ENCODE peak calls at places on chromosomes 6 and 20, in four cellular contexts. X is K562, O is HEK293T, Z is HepG2. M is an unnamed sample.

GRCh38 chr6:42618686-42619085 is 54.9 kb downstream of the UBR2 start:
- DNase-seq in O (no peak), X (no peak), Z (no peak), M (no peak)

GRCh38 chr6:29834564-29835436 is 7.2 kb downstream of the HLA-G start:
- DNase-seq in O (peak), X (peak), Z (no peak), M (peak)

GRCh38 chr20:235891-236290 is 8.8 kb downstream of the DEFB129 start:
- DNase-seq in O (no peak), X (no peak), Z (no peak), M (no peak)

GRCh38 chr6:45956663-45957062 is 59.0 kb downstream of the CLIC5 start:
- DNase-seq in Z (no peak), O (no peak), X (no peak), M (no peak)

GRCh38 chr6:98452721-98453120 is 381.7 kb upstream of the POU3F2 start:
- DNase-seq in X (no peak), Z (no peak), O (no peak), M (no peak)

GRCh38 chr6:75206338-75207210 is 721 bp upstream of the COL12A1 start:
- DNase-seq in X (no peak), O (no peak), Z (no peak), M (no peak)

GRCh38 chr6:53581161-53581560 is 36.3 kb upstream of the GCLC start:
- DNase-seq in X (no peak), O (peak), Z (no peak), M (no peak)

GRCh38 chr6:46963626-46964025 is 41.9 kb upstream of the ADGRF5 start:
- DNase-seq in Z (no peak), X (no peak), O (no peak), M (no peak)

GRCh38 chr6:49453221-49453620 is 9.8 kb downstream of the MMUT start:
- DNase-seq in O (peak), X (no peak), Z (peak), M (no peak)

GRCh38 chr6:14729186-14729871 is 516.5 kb upstream of the JARID2 start:
- DNase-seq in X (no peak), Z (no peak), O (no peak), M (no peak)

GRCh38 chr6:15754706-15755079 is 91.9 kb upstream of the DTNBP1 start:
- DNase-seq in O (no peak), Z (no peak), X (no peak), M (no peak)

GRCh38 chr20:25308671-25309394 is 60.9 kb downstream of the PYGB start:
- DNase-seq in Z (peak), O (no peak), X (no peak), M (no peak)

GRCh38 chr6:160260283-160261119 is 1.9 kb upstream of the SLC22A2 start:
- DNase-seq in O (no peak), X (no peak), Z (no peak), M (no peak)

GRCh38 chr20:36573103-36573797 is at the start of gene TGIF2:
- DNase-seq in Z (peak), O (peak), X (peak), M (peak)

GRCh38 chr6:106170030-106170791 is 84.1 kb downstream of the PRDM1 start:
- DNase-seq in O (no peak), Z (no peak), X (no peak), M (no peak)

GRCh38 chr20:35511814-35512420 is 17.5 kb downstream of the C20orf173 start:
- DNase-seq in Z (peak), X (peak), O (peak), M (peak)

DNA sequence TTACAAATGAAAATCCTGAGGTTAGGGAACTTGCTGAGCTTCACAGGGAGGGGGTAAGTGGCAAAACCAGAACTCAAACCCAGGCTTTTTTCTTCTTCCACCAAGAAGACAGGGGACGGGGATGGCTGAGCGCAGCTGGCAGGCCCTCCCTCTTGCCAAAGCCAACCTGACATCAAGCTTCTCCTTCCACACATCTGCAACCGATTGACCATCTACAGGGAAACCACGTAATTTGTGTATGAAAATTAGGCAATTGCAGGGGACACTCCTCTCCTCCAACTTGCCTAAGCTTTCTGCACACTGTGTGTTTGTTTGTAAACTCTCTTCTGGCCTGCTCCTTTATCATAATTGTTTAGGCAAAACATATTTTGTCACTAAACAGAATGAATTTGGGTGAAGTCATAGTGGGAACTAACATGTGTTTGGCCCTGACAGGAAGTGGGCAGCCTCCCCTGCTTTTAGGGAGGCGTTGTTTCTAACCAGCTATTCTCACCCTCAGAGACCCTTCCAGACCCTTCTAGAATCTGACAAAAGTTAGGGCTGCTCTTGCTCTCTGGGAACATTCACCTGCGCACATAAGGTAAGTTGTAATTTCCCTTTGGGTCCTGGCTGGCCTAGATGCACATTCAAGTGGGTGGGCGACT is 18.9 kb downstream of the ZNF831 start:
- DNase-seq in X (no peak), Z (no peak), O (no peak), M (no peak)
- TF ChIP-seq ELF4 in X (no peak), Z (no peak), O (no peak), M (no peak)

GRCh38 chr6:157269261-157269794 is 54.0 kb downstream of the TMEM242 start:
- DNase-seq in O (no peak), X (no peak), Z (no peak), M (no peak)

GRCh38 chr6:157270916-157271315 is 52.4 kb downstream of the TMEM242 start:
- DNase-seq in O (no peak), X (no peak), Z (no peak), M (no peak)

GRCh38 chr6:157271441-157271840 is 51.9 kb downstream of the TMEM242 start:
- DNase-seq in Z (no peak), O (no peak), X (no peak), M (no peak)

GRCh38 chr6:157268835-157269234 is 54.5 kb downstream of the TMEM242 start:
- DNase-seq in O (no peak), X (no peak), Z (no peak), M (no peak)

GRCh38 chr6:157270308-157270707 is 53.0 kb downstream of the TMEM242 start:
- DNase-seq in Z (no peak), X (no peak), O (no peak), M (no peak)
- TF ChIP-seq ELF4 in Z (no peak), X (peak), O (no peak), M (no peak)

DNA sequence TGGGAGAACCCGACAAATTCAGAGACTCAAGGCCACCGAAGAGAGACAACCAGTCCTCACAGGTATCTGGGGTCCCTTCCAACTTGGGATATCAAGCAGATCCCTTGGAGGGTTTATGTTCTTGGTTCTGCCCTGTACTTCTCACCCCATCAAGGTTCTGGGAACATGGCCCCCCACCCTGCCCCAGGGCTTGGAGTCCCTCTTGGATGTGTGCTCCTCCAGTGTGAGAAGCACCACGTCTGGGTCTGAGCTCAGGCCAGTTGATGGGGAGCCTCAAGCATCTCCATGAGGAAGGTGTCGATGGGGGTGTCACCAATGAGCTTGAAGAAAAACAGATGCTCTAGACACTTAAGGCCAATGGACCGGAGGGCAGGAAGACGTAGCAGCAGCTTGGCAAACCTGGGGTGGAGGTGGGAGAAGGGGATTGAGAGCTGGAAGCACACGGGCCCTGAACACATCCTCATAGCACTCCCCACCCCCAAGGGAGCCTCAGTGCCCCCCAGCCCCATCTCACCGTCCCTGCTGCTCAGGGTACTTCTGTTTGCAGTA is 2.2 kb upstream of the COL11A2 start:
- DNase-seq in O (no peak), X (no peak), Z (no peak), M (no peak)
- TF ChIP-seq ELF4 in O (no peak), X (no peak), Z (no peak), M (no peak)

GRCh38 chr20:60310551-60310950 is 352.3 kb downstream of the CDH26 start:
- DNase-seq in X (no peak), O (no peak), Z (no peak), M (no peak)
- TF ChIP-seq ELF4 in X (no peak), O (no peak), Z (no peak), M (no peak)

M was measured in WTC11.